ENCODE peak calls at places on chromosomes 1 and 21, in five cellular contexts. O is psoas muscle; V is pancreas; Y is CD8-positive, alpha-beta T cell; S is left lung. A is an unnamed sample.

GRCh38 chr1:204711947-204712701 is 26.6 kb upstream of the LRRN2 start:
- DNase-seq in O (peak; percentile 62), V (no peak), Y (no peak), S (no peak), A (no peak)

GRCh38 chr1:157193702-157194391 is 55.7 kb upstream of the ETV3 start:
- DNase-seq in O (no peak), V (peak; percentile 75), Y (no peak), S (no peak), A (peak; percentile 82)

GRCh38 chr1:102172200-102172599 is 175.5 kb upstream of the OLFM3 start:
- DNase-seq in O (no peak), V (no peak), Y (no peak), S (no peak), A (no peak)

GRCh38 chr1:171251042-171251740 is 2.9 kb downstream of the FMO1 start:
- DNase-seq in O (no peak), V (no peak), Y (no peak), S (peak; percentile 34), A (no peak)

GRCh38 chr1:200708769-200709168 is 29.9 kb upstream of the CAMSAP2 start:
- DNase-seq in O (no peak), V (no peak), Y (no peak), S (no peak), A (no peak)

GRCh38 chr21:39313042-39313456 is 383 bp downstream of the BRWD1 start:
- DNase-seq in O (no peak), V (no peak), Y (peak; percentile 19), S (no peak), A (no peak)

GRCh38 chr21:14271053-14271452 is 55.1 kb downstream of the RBM11 start:
- DNase-seq in O (no peak), V (no peak), Y (no peak), S (no peak), A (no peak)

GRCh38 chr1:205913451-205914204 is 29.6 kb downstream of the SLC26A9 start:
- DNase-seq in O (peak; percentile 77), V (peak; percentile 74), Y (no peak), S (peak; percentile 67), A (peak; percentile 78)

GRCh38 chr1:24754229-24754628 is 9.0 kb downstream of the CLIC4 start:
- DNase-seq in O (no peak), V (no peak), Y (no peak), S (no peak), A (no peak)

GRCh38 chr1:167629681-167630567 is at the start of gene RCSD1:
- DNase-seq in O (peak; percentile 80), V (no peak), Y (no peak), S (peak; percentile 69), A (peak; percentile 82)

GRCh38 chr21:38219049-38219628 is 37.7 kb upstream of the KCNJ15 start:
- DNase-seq in O (no peak), V (peak; percentile 68), Y (peak; percentile 13), S (peak; percentile 81), A (peak; percentile 77)

GRCh38 chr1:174022976-174023277 is 770 bp upstream of the RC3H1 start:
- DNase-seq in O (no peak), V (no peak), Y (no peak), S (no peak), A (no peak)

GRCh38 chr1:156594124-156594678 is 2.6 kb downstream of the NAXE start:
- DNase-seq in O (no peak), V (no peak), Y (no peak), S (no peak), A (no peak)

GRCh38 chr1:154869351-154870116 is 547 bp downstream of the KCNN3 start:
- DNase-seq in O (peak; percentile 78), V (peak; percentile 50), Y (no peak), S (peak; percentile 61), A (peak; percentile 78)

GRCh38 chr1:54866801-54867716 is 19.9 kb downstream of the DHCR24 start:
- DNase-seq in O (peak; percentile 25), V (no peak), Y (no peak), S (no peak), A (peak; percentile 54)

GRCh38 chr1:53481456-53481855 is 22.3 kb downstream of the DMRTB1 start:
- DNase-seq in O (no peak), V (no peak), Y (no peak), S (no peak), A (no peak)

GRCh38 chr1:88701275-88701674 is 17.2 kb downstream of the PKN2 start:
- DNase-seq in O (no peak), V (no peak), Y (no peak), S (no peak), A (no peak)

GRCh38 chr21:14880922-14881321 is 183.9 kb downstream of the NRIP1 start:
- DNase-seq in O (no peak), V (no peak), Y (no peak), S (no peak), A (no peak)

GRCh38 chr21:35050348-35051286 is 1.5 kb upstream of the RUNX1 start:
- DNase-seq in O (no peak), V (no peak), Y (no peak), S (no peak), A (no peak)

GRCh38 chr1:62484824-62485468 is 48.1 kb downstream of the USP1 start:
- DNase-seq in O (no peak), V (no peak), Y (no peak), S (no peak), A (no peak)

DNA sequence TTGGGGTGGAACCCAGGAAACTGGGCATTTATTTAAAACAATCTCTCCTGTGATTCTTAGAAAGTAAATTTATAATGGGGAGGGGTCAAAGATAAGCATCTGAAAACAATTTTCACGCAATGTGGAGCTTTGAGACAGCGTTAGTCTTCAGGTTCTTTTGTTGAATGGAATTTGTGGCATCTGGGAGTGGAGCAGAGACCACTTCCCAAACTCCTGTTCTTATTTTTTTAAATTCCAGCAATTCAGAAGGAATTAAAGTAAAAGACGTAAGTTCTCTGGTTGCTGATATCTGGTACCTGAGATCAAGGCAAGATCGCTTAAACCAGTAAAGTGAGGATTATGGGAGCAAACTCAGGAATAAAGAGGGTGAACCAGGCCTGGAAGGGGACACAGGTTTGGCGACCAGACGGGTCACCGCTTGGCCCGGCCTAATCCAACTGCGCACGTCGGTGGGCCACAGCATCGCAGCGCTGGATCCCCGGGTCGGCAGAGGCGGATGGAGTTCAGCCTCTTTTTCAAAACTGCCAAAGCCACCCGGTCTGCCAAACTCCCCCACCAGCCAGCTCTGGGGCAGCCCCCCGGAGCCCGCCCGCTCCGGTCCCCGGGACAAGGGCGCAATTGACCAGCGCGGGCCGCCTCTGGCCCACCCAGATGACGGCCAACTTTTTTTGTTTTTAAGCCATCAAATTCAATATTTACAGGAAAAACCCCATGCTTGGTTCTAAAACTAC is 754 bp upstream of the PDPN start:
- DNase-seq in O (no peak), V (no peak), Y (no peak), S (no peak), A (no peak)
- H3K27me3 ChIP-seq in O (no peaks in the 10 kb centered on the region), V (no peaks in the 10 kb centered on the region), Y (no peaks in the 10 kb centered on the region), S (peaks cover 8% of the 10 kb centered on the region), A (peaks cover 35% of the 10 kb centered on the region)

GRCh38 chr1:92329356-92330129 is 30.7 kb downstream of the RPAP2 start:
- DNase-seq in O (no peak), V (no peak), Y (no peak), S (no peak), A (no peak)
- H3K27ac ChIP-seq in O (no peak overlapping the region), V (no peak overlapping the region), Y (no peak overlapping the region), S (no peak overlapping the region), A (no peak overlapping the region)

DNA sequence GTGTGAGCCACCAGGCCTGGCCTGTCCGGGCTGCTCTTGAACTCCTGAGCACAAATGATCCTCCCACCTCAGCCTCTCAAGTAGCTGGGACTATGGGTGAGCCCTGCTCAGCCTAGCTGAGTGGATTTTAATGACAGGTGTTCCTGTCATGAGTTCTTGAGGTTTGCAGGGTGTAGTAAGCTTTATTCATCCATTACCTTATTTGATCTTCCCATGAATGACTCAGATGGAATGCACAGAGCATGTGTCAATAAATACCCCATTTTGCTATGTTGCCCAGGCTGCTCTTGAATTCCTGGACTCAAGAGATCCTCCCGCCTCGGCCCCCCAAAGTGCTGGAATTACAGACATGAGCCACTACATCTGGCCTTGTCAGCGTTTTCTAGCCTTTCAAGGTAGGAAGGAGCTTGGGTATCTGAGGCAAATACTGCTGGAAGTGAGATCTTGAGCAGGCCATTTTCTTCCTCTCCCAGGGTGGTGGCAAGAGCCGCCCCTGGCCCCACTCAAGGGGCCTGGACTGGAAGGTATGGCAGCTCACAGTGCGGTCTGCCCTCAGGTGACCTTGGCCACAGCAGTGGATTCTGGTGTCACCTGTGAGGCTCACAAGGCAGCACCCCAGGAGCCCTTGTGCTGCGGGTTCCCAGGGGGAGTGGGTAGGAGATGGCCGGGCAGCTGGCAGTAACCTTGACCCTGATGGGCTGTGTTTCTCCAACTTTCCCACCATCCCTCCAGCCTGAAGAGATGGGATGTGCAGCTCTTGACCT is 20.0 kb downstream of the PIK3CD start:
- DNase-seq in O (no peak), V (no peak), Y (no peak), S (no peak), A (no peak)
- H3K4me1 ChIP-seq in O (no peaks in the 10 kb centered on the region), V (no peaks in the 10 kb centered on the region), Y (peaks cover 82% of the 10 kb centered on the region), S (no peaks in the 10 kb centered on the region), A (no peaks in the 10 kb centered on the region)

GRCh38 chr1:11484321-11484655 is 5.3 kb downstream of the DISP3 start:
- DNase-seq in O (no peak), V (no peak), Y (no peak), S (no peak), A (no peak)

GRCh38 chr1:11482186-11482585 is 3.2 kb downstream of the DISP3 start:
- DNase-seq in O (no peak), V (no peak), Y (no peak), S (no peak), A (no peak)

GRCh38 chr1:11485191-11485590 is 6.2 kb downstream of the DISP3 start:
- DNase-seq in O (no peak), V (no peak), Y (no peak), S (no peak), A (no peak)

GRCh38 chr1:11482904-11483479 is 4.0 kb downstream of the DISP3 start:
- DNase-seq in O (no peak), V (no peak), Y (no peak), S (no peak), A (no peak)

DNA sequence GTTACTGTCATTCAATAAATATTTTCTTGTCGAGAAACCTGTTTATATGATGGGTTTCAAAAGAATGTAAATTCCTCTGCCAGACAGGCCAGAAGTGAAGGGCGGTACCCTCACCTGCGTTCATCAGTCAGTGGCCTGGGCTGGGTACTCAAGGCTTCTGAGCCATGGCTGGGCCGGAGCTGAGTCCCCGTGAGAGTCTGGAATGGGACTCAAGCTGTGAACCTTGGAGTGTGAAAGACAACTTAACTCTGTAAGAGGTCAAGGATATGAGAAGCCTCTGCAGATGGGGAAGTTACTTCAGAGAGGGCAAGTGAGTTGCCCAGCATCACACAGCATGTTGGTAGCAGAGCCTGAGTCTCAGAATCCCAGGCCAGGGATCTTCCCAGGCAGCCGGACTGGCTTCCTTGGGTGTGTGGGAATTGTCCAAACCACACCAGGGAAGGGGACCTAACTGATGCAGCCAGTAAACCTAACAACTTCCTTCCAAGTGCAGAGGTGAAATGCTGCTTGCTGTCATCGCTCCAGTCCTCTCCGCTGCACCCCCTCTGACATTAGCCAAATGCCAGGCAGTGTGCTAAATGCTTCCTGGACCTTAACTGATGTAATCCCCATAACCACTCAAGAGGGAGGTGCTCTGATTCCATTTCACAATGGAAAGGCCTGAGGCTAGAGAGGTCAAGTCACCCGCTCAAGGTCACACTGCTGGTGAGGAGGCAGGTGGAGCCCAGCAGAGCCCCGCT is 4.8 kb downstream of the DISP3 start:
- DNase-seq in O (no peak), V (no peak), Y (no peak), S (no peak), A (no peak)
- H3K27me3 ChIP-seq in O (peaks cover 25% of the 10 kb centered on the region), V (no peaks in the 10 kb centered on the region), Y (no peaks in the 10 kb centered on the region), S (peaks cover 20% of the 10 kb centered on the region), A (peaks cover 49% of the 10 kb centered on the region)